ENCODE peak calls at places on chromosomes 13 and 19, in four cellular contexts. K is left lung, D is thoracic aorta, R is B cell. C is an unnamed sample.

GRCh38 chr19:49570138-49570856 is 10.1 kb downstream of the NOSIP start:
- DNase-seq in K (no peak), D (no peak), R (peak), C (peak)

GRCh38 chr19:51607920-51608562 is 22.2 kb downstream of the SIGLEC5 start:
- DNase-seq in K (peak), D (no peak), R (peak), C (peak)

GRCh38 chr13:24038405-24038804 is 122.1 kb upstream of the SPATA13 start:
- DNase-seq in K (no peak), D (no peak), R (no peak), C (no peak)

GRCh38 chr13:31896427-31896826 is 135.1 kb upstream of the FRY start:
- DNase-seq in K (no peak), D (no peak), R (peak), C (peak)

GRCh38 chr19:31356587-31357314 is 7.5 kb upstream of the TSHZ3 start:
- DNase-seq in K (peak), D (no peak), R (peak), C (no peak)

GRCh38 chr13:36965767-36966166 is 33.4 kb downstream of the ALG5 start:
- DNase-seq in K (no peak), D (no peak), R (no peak), C (no peak)

GRCh38 chr19:35195822-35196221 is 32.7 kb downstream of the FAM187B start:
- DNase-seq in K (no peak), D (no peak), R (no peak), C (no peak)

GRCh38 chr19:31612873-31613272 is 263.6 kb upstream of the TSHZ3 start:
- DNase-seq in K (no peak), D (no peak), R (no peak), C (no peak)

GRCh38 chr13:48295271-48295670 is 8.3 kb upstream of the RB1 start:
- DNase-seq in K (no peak), D (no peak), R (no peak), C (no peak)

GRCh38 chr13:105921711-105922110 is 613.8 kb downstream of the EFNB2 start:
- DNase-seq in K (no peak), D (no peak), R (no peak), C (no peak)

GRCh38 chr19:899363-900301 is 6.3 kb downstream of the RNU6-9 start:
- DNase-seq in K (no peak), D (no peak), R (no peak), C (no peak)

GRCh38 chr19:41690801-41691065 is 2.7 kb upstream of the CEACAM7 start:
- DNase-seq in K (no peak), D (no peak), R (no peak), C (no peak)

GRCh38 chr13:24875566-24875965 is 111.6 kb downstream of the RNF17 start:
- DNase-seq in K (no peak), D (no peak), R (no peak), C (no peak)

GRCh38 chr19:7109678-7110289 is 40.3 kb downstream of the ZNF557 start:
- DNase-seq in K (no peak), D (no peak), R (no peak), C (no peak)

DNA sequence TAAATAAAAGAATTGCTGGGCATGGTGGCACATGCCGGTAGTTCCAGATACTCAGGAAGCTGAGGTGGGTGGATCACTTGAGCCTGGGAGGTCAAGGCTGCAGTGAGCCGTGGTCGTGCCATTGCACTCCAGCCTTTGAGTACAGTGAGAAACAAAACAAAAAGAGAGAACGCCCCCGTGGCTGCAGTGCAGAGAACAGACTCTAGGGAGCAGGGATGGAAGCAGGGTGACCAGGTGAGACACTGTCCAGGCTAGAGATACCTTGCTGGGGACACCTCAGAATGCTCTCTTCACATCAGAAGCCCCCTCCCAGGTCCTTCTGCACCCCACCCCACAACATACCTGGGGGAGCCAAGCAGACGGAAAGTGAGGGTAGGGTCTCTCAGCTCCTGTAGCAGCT is 24.8 kb downstream of the MAP4K1 start:
- DNase-seq in K (no peak), D (no peak), R (no peak), C (no peak)
- TF ChIP-seq CTCF in K (no peak), D (no peak), R (no peak), C (no peak)

DNA sequence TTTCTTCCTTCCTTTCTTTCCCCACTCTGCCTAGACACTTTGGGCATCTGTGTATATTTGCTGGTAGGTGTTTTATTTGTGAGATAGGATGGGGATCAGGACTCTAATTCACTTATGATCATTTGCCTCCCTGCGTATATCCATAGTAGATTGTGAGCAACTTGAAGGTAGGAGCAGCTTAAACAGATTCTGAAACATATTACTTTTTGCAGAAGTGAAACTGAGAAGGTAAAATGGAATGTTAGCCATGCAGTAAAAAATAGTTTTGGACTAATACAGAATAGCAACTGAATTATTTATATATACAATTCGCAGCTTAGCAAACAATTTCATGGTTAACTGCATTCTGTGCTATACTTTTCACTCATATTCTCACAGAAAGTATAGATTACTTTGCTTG is 38.7 kb downstream of the RNF6 start:
- DNase-seq in K (no peak), D (no peak), R (peak), C (no peak)
- TF ChIP-seq CTCF in K (no peak), D (no peak), R (no peak), C (no peak)

DNA sequence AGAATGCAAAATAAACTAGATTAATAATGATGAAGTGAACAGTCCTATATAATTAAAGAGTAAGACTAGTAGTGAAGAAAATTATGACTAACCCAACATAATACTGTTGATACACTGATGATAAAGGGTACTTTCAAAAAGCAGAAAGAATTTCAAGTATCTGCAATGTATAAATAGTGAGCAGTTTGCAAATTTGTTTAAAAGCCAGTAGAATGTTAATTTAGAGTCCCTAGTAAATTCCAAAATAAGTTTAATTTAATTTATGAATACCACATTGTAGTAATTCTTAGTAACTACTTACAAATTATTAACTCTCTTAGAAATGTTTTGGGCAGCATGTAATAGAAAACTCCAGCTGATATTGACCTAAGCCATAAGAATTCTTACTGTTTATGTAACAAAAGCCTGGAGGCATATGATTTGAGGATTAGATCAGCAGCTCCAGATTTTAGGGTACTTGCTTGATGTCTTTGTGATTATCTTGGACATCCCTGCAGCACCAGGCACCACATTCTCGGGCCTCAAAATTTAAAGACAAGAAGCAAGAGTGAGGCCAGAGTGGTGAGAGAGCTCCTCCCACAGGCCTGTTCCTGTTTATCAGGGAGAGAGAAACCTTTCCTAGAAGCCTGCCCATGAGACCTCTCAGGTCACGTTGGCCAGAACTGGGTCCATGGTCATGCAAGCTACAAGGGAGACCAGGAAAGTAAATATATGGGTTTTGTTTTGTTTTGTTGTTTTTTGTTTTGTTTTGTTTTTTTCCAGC is 67.6 kb upstream of the TDRD3 start:
- DNase-seq in K (peak), D (no peak), R (no peak), C (peak)
- TF ChIP-seq CTCF in K (peak), D (no peak), R (no peak), C (peak)

GRCh38 chr13:45731455-45731854 is 29.3 kb downstream of the CBY2 start:
- DNase-seq in K (no peak), D (no peak), R (no peak), C (no peak)

DNA sequence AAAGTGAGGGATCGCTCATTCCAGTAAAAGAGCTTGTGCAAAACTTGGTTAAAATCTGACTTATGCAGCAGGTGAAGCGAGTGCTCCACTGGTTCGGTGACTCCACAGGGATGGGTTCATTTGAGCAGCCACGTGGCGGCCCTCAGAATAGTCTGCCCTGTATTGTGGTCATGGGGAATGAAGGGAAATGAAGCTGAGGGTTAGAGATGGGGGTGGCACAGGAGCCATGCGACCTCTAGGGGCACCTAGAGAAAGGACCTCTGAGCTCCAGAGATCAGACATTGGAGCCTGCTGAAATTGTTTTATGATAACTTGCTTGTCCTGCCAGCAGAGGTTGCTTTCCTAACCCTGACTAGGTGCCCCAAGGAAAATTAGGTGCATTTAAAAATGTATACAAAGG is 26.6 kb downstream of the CBY2 start:
- DNase-seq in K (no peak), D (no peak), R (peak), C (peak)
- TF ChIP-seq CTCF in K (no peak), D (no peak), R (no peak), C (peak)

DNA sequence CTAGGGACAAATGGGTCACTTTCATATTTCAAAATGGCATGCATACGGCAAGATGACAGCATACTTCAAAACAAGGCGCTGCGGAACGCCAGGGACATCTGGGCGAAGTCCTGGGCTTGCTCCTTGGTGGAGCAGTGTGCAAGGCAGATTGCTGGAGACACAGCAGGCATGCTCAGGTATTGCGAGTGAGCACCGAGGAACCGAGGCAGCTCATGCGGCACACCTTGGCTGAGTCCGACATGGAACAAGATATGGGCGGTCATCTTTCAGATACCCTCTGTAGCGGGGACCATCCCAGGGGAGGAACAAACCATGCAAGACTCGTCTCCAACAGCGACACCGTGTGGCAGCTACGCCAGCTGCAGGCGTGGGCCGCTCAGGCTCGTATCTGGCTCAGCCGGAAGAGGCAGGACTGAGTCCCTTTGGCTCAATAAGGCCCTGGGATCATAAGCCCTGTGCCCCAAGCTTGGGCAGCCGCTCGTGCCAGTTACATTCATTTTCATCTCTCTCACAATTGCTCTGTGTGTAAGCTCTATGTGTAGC is 112.4 kb downstream of the NUFIP1 start:
- DNase-seq in K (no peak), D (no peak), R (no peak), C (no peak)
- TF ChIP-seq CTCF in K (peak), D (no peak), R (no peak), C (no peak)

GRCh38 chr19:45848922-45849321 is 14.0 kb downstream of the SYMPK start:
- DNase-seq in K (no peak), D (no peak), R (no peak), C (no peak)
- TF ChIP-seq CTCF in K (no peak), D (no peak), R (peak), C (peak)

DNA sequence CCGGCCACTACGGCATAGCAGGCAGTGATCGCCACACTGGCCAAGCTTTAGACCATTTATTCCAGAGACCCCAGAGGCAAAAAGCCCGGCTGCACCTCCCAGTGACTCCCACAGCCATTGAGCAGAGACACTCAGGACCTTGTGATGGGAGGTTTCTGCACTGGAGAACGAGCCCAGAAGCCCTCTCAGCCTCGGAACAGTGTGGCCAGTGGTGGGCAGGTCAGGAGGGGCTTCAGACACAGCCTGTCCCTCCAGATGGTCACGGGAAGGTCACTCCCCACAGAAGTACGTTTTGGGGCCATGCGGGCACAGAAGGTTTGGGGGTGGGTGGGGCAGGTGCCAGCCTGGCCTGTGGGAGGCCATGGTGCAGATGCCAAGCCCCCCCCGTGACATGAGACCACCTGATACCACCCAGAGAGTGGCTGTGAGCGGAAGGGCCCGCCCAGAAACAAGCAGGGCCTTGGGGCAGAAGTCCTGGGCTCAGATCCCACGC is 625 bp upstream of the F10 start:
- DNase-seq in K (no peak), D (no peak), R (no peak), C (no peak)
- TF ChIP-seq CTCF in K (no peak), D (no peak), R (no peak), C (no peak)

GRCh38 chr19:17718988-17719711 is at the start of gene MAP1S:
- DNase-seq in K (peak), D (no peak), R (peak), C (peak)
- TF ChIP-seq CTCF in K (no peak), D (no peak), R (no peak), C (no peak)

C was measured in GM10248.